ENCODE peak calls at places on chromosomes 1 and 21, in five cellular contexts. M is PC-3, B is heart left ventricle, J is MM.1S, P is endothelial cell. G is an unnamed sample.

GRCh38 chr1:26289158-26290059 is 9.5 kb downstream of the SH3BGRL3 start:
- DNase-seq in P (no peak), J (no peak), M (no peak), B (no peak), G (no peak)

GRCh38 chr1:221947731-221948130 is 205.8 kb upstream of the DUSP10 start:
- DNase-seq in B (no peak), J (no peak), M (no peak), P (no peak), G (no peak)

GRCh38 chr1:55334140-55334539 is 119.0 kb upstream of the USP24 start:
- DNase-seq in M (no peak), J (no peak), B (no peak), P (no peak), G (no peak)

GRCh38 chr21:29196021-29196663 is 65.7 kb downstream of the MAP3K7CL start:
- DNase-seq in P (no peak), B (peak), J (peak), M (peak), G (peak)

GRCh38 chr1:4344065-4344753 is 310.2 kb upstream of the AJAP1 start:
- DNase-seq in J (no peak), P (no peak), M (no peak), B (no peak), G (no peak)

GRCh38 chr1:244054247-244054923 is 3.3 kb downstream of the ZBTB18 start:
- DNase-seq in B (no peak), J (no peak), P (no peak), M (no peak), G (no peak)

GRCh38 chr21:42373181-42373907 is 7.0 kb upstream of the TFF1 start:
- DNase-seq in P (no peak), B (no peak), M (no peak), J (no peak), G (no peak)

GRCh38 chr1:90713741-90714509 is 3.2 kb downstream of the BARHL2 start:
- DNase-seq in J (no peak), M (no peak), P (peak), B (no peak), G (no peak)

GRCh38 chr1:16318544-16318943 is 33.7 kb downstream of the FBXO42 start:
- DNase-seq in J (no peak), P (no peak), B (peak), M (no peak), G (no peak)

GRCh38 chr1:165161130-165161529 is 195.4 kb downstream of the LMX1A start:
- DNase-seq in M (peak), J (no peak), P (no peak), B (no peak), G (peak)

GRCh38 chr21:14911351-14911750 is 153.4 kb downstream of the NRIP1 start:
- DNase-seq in P (no peak), B (no peak), M (peak), J (no peak), G (no peak)

GRCh38 chr1:212981571-212982328 is 31.4 kb downstream of the VASH2 start:
- DNase-seq in P (no peak), B (no peak), J (no peak), M (no peak), G (no peak)

GRCh38 chr1:212977781-212978645 is 27.7 kb downstream of the VASH2 start:
- DNase-seq in B (no peak), P (no peak), M (no peak), J (no peak), G (no peak)

GRCh38 chr1:212979340-212980122 is 29.2 kb downstream of the VASH2 start:
- DNase-seq in P (no peak), J (no peak), M (no peak), B (no peak), G (no peak)

GRCh38 chr1:212981025-212981495 is 30.7 kb downstream of the VASH2 start:
- DNase-seq in B (peak), J (no peak), M (no peak), P (no peak), G (peak)

GRCh38 chr1:212980123-212980800 is 29.9 kb downstream of the VASH2 start:
- DNase-seq in B (peak), P (no peak), J (no peak), M (no peak), G (no peak)
- TF ChIP-seq CTCF in B (no peak), P (no peak), J (no peak), M (no peak), G (no peak)

GRCh38 chr1:9691726-9692125 is 40.2 kb downstream of the PIK3CD start:
- DNase-seq in B (no peak), J (no peak), M (no peak), P (no peak), G (no peak)
- TF ChIP-seq CTCF in B (no peak), J (no peak), M (peak), P (no peak), G (no peak)

GRCh38 chr1:112304612-112305011 is 91.4 kb upstream of the CTTNBP2NL start:
- DNase-seq in B (no peak), J (no peak), M (no peak), P (no peak), G (no peak)
- TF ChIP-seq CTCF in B (no peak), J (no peak), M (no peak), P (no peak), G (no peak)

GRCh38 chr21:38511662-38512243 is 13.5 kb upstream of the ERG start:
- DNase-seq in M (peak), B (no peak), J (no peak), P (no peak), G (peak)
- TF ChIP-seq CTCF in M (peak), B (no peak), J (no peak), P (no peak), G (peak)

GRCh38 chr1:79587229-79587628 is 580.7 kb upstream of the ADGRL4 start:
- DNase-seq in J (no peak), B (no peak), P (no peak), M (no peak), G (no peak)
- TF ChIP-seq CTCF in J (no peak), B (no peak), P (no peak), M (no peak), G (no peak)

GRCh38 chr1:116134178-116134773 is 23.1 kb downstream of the MAB21L3 start:
- DNase-seq in P (no peak), B (no peak), J (no peak), M (peak), G (no peak)
- TF ChIP-seq CTCF in P (peak), B (peak), J (peak), M (peak), G (no peak)